ENCODE peak calls at places on chromosome 6, in five cellular contexts. S, B, L, R and C are unnamed samples.

GRCh38 chr6:134123666-134124208 is 71.3 kb upstream of the SLC2A12 start:
- DNase-seq in S (peak), B (peak), L (peak), R (peak), C (peak)

GRCh38 chr6:134331255-134331654 is 13.3 kb upstream of the SGK1 start:
- DNase-seq in S (peak), B (no peak), L (no peak), R (no peak), C (no peak)

GRCh38 chr6:167005350-167006159 is 6.4 kb downstream of the CEP43 start:
- DNase-seq in S (no peak), B (peak), L (no peak), R (no peak), C (peak)

GRCh38 chr6:46042355-46042999 is 26.8 kb upstream of the CLIC5 start:
- DNase-seq in S (peak), B (peak), L (peak), R (peak), C (peak)

GRCh38 chr6:43391448-43392031 is 22.1 kb upstream of the ZNF318 start:
- DNase-seq in S (no peak), B (no peak), L (no peak), R (no peak), C (peak)

GRCh38 chr6:136483906-136484305 is 66.3 kb downstream of the MAP7 start:
- DNase-seq in S (no peak), B (no peak), L (no peak), R (no peak), C (no peak)

GRCh38 chr6:157961829-157962228 is 19.8 kb upstream of the SYNJ2 start:
- DNase-seq in S (no peak), B (no peak), L (no peak), R (no peak), C (no peak)

GRCh38 chr6:156378853-156379252 is 398.3 kb upstream of the ARID1B start:
- DNase-seq in S (no peak), B (no peak), L (no peak), R (no peak), C (no peak)

GRCh38 chr6:39301606-39302005 is 12.6 kb downstream of the KCNK17 start:
- DNase-seq in S (peak), B (no peak), L (no peak), R (no peak), C (no peak)

GRCh38 chr6:81816387-81816786 is 63.9 kb upstream of the TENT5A start:
- DNase-seq in S (no peak), B (no peak), L (no peak), R (no peak), C (no peak)

GRCh38 chr6:134247271-134247833 is 70.6 kb downstream of the SGK1 start:
- DNase-seq in S (no peak), B (no peak), L (peak), R (peak), C (no peak)

GRCh38 chr6:151475653-151476523 is 17.9 kb upstream of the CCDC170 start:
- DNase-seq in S (peak), B (peak), L (peak), R (peak), C (peak)

GRCh38 chr6:139852484-139853140 is 478.2 kb upstream of the CITED2 start:
- DNase-seq in S (peak), B (peak), L (no peak), R (no peak), C (no peak)

GRCh38 chr6:115573866-115574265 is 486.8 kb downstream of the FRK start:
- DNase-seq in S (no peak), B (no peak), L (no peak), R (no peak), C (peak)

GRCh38 chr6:163438940-163439335 is 24.4 kb downstream of the QKI start:
- DNase-seq in S (peak), B (no peak), L (no peak), R (no peak), C (no peak)

GRCh38 chr6:27303613-27304272 is 8.3 kb downstream of the POM121L2 start:
- DNase-seq in S (no peak), B (no peak), L (no peak), R (no peak), C (no peak)

GRCh38 chr6:129860901-129861665 is at the start of gene TMEM244:
- DNase-seq in S (peak), B (no peak), L (no peak), R (peak), C (peak)

GRCh38 chr6:82364087-82365010 is 732 bp downstream of the TPBG start:
- DNase-seq in S (peak), B (peak), L (peak), R (peak), C (peak)

GRCh38 chr6:40486576-40486975 is 100.6 kb downstream of the LRFN2 start:
- DNase-seq in S (no peak), B (no peak), L (no peak), R (no peak), C (no peak)